ENCODE peak calls at places on chromosomes 13 and 19, in ten cellular contexts. Z, M, Q, I, U, Y, K, F, A and N are unnamed samples.

GRCh38 chr13:22235950-22236290 is 565.0 kb downstream of the FGF9 start:
- DNase-seq in A (no peak), F (no peak), Y (no peak), I (no peak), U (no peak), Q (no peak), M (no peak), K (no peak), Z (no peak), N (no peak)

GRCh38 chr13:30934381-30934780 is 1.9 kb downstream of the TEX26 start:
- DNase-seq in Z (no peak), A (no peak), K (peak; percentile 15), F (no peak), M (no peak), Q (no peak), U (no peak), I (no peak), Y (no peak), N (no peak)

GRCh38 chr13:30720470-30720869 is 14.9 kb upstream of the ALOX5AP start:
- DNase-seq in M (no peak), Z (no peak), Y (no peak), Q (no peak), A (peak; percentile 70), F (no peak), U (no peak), I (no peak), K (no peak), N (peak; percentile 38)

GRCh38 chr19:5641171-5641570 is 18.3 kb downstream of the SAFB start:
- DNase-seq in U (no peak), M (no peak), Q (no peak), I (no peak), A (no peak), F (no peak), Y (no peak), K (no peak), Z (no peak), N (no peak)

GRCh38 chr19:869245-870177 is 10.0 kb downstream of the CFD start:
- DNase-seq in Z (no peak), A (peak; percentile 19), K (peak; percentile 90), U (no peak), I (peak; percentile 96), M (no peak), F (no peak), Q (no peak), Y (no peak), N (no peak)

GRCh38 chr13:30276178-30276577 is 31.2 kb downstream of the KATNAL1 start:
- DNase-seq in U (no peak), A (no peak), K (no peak), M (no peak), Y (no peak), Q (no peak), F (no peak), Z (no peak), I (no peak), N (peak; percentile 41)

GRCh38 chr19:17784201-17785008 is 10.5 kb upstream of the B3GNT3 start:
- DNase-seq in U (peak; percentile 71), M (peak; percentile 57), Y (peak; percentile 79), Z (peak; percentile 11), F (peak; percentile 73), Q (peak; percentile 77), A (peak; percentile 76), K (peak; percentile 76), I (peak; percentile 65), N (peak; percentile 70)

GRCh38 chr13:35471466-35472307 is 4.8 kb downstream of the MAB21L1 start:
- DNase-seq in I (peak; percentile 75), Z (no peak), U (no peak), Y (no peak), M (no peak), F (peak; percentile 59), K (no peak), A (no peak), Q (no peak), N (no peak)

GRCh38 chr19:40465025-40465780 is at the start of gene BLVRB:
- DNase-seq in K (no peak), I (peak; percentile 85), Y (peak; percentile 64), A (peak; percentile 18), M (no peak), F (no peak), U (no peak), Z (no peak), Q (peak; percentile 40), N (no peak)

GRCh38 chr19:12800344-12800732 is 1.3 kb downstream of the PRDX2 start:
- DNase-seq in Q (no peak), A (no peak), M (no peak), I (no peak), K (no peak), U (no peak), Z (no peak), F (no peak), Y (no peak), N (no peak)

GRCh38 chr19:14081797-14082674 is 3.5 kb downstream of the C19orf67 start:
- DNase-seq in Y (peak; percentile 71), M (no peak), A (no peak), F (no peak), Q (no peak), K (peak; percentile 57), I (peak; percentile 30), Z (no peak), U (peak; percentile 48), N (peak; percentile 28)

GRCh38 chr19:33251526-33252090 is 26.0 kb upstream of the SLC7A10 start:
- DNase-seq in Q (no peak), I (no peak), U (no peak), F (no peak), Z (no peak), Y (no peak), M (no peak), A (no peak), K (no peak), N (no peak)

GRCh38 chr13:28544026-28544425 is 49.1 kb upstream of the FLT1 start:
- DNase-seq in F (no peak), K (no peak), Y (no peak), Z (no peak), A (no peak), U (no peak), M (no peak), Q (no peak), I (peak; percentile 77), N (no peak)

GRCh38 chr13:40503966-40504591 is 162.4 kb downstream of the FOXO1 start:
- DNase-seq in F (no peak), A (no peak), Q (no peak), Y (no peak), U (no peak), K (peak; percentile 99), I (peak; percentile 83), Z (no peak), M (no peak), N (no peak)

GRCh38 chr19:41407271-41407670 is 9.7 kb downstream of the BCKDHA start:
- DNase-seq in K (peak; percentile 85), A (peak; percentile 83), F (no peak), Y (no peak), U (no peak), I (no peak), Q (no peak), Z (no peak), M (no peak), N (no peak)

GRCh38 chr19:1001538-1002166 is 1.4 kb downstream of the GRIN3B start:
- DNase-seq in Q (peak; percentile 70), A (peak; percentile 35), Y (peak; percentile 77), I (no peak), U (peak; percentile 76), M (peak; percentile 64), K (peak; percentile 63), Z (no peak), F (peak; percentile 84), N (peak; percentile 62)

GRCh38 chr19:40229484-40229883 is 3.0 kb upstream of the CCNP start:
- DNase-seq in Z (no peak), A (no peak), Y (no peak), I (peak; percentile 68), K (peak; percentile 26), U (no peak), Q (no peak), F (no peak), M (no peak), N (no peak)

GRCh38 chr13:111252449-111253124 is 67.9 kb upstream of the TEX29 start:
- DNase-seq in Q (no peak), I (peak; percentile 38), Y (no peak), U (no peak), Z (no peak), M (no peak), A (no peak), K (no peak), F (no peak), N (no peak)

GRCh38 chr13:20105161-20105689 is 55.6 kb downstream of the GJA3 start:
- DNase-seq in A (no peak), K (no peak), M (no peak), Q (no peak), U (no peak), F (no peak), Z (no peak), Y (no peak), I (no peak), N (no peak)

GRCh38 chr19:49916839-49917733 is 11.9 kb upstream of the ATF5 start:
- DNase-seq in A (peak; percentile 71), U (no peak), M (no peak), I (peak; percentile 19), K (peak; percentile 20), F (no peak), Y (no peak), Q (no peak), Z (no peak), N (no peak)

GRCh38 chr13:23637813-23638212 is 67.6 kb downstream of the TNFRSF19 start:
- DNase-seq in I (no peak), K (no peak), F (peak; percentile 57), Q (no peak), Y (no peak), A (no peak), U (no peak), Z (no peak), M (no peak), N (no peak)

GRCh38 chr19:28596561-28597071 is 616.3 kb downstream of the UQCRFS1 start:
- DNase-seq in Z (no peak), U (no peak), Y (no peak), F (no peak), M (no peak), Q (no peak), A (no peak), K (no peak), I (no peak), N (no peak)

GRCh38 chr13:101706651-101707050 is 254.2 kb downstream of the ITGBL1 start:
- DNase-seq in A (peak; percentile 98), F (no peak), Y (no peak), K (peak; percentile 71), I (peak; percentile 99), Z (no peak), U (peak; percentile 2), M (no peak), Q (peak; percentile 17), N (no peak)

GRCh38 chr13:30113983-30114491 is 193.3 kb downstream of the KATNAL1 start:
- DNase-seq in Y (no peak), Z (no peak), A (no peak), F (peak; percentile 69), K (no peak), U (no peak), I (no peak), Q (no peak), M (no peak), N (no peak)

GRCh38 chr13:52411629-52412028 is 5.7 kb upstream of the THSD1 start:
- DNase-seq in Q (no peak), K (no peak), A (no peak), Z (no peak), Y (no peak), F (no peak), I (peak; percentile 87), M (no peak), U (no peak), N (no peak)

GRCh38 chr13:44273991-44274810 is 99.4 kb upstream of the SERP2 start:
- DNase-seq in K (peak; percentile 56), Q (peak; percentile 84), M (no peak), A (no peak), F (no peak), U (no peak), Z (no peak), Y (no peak), I (peak; percentile 89), N (peak; percentile 75)

GRCh38 chr13:30429721-30430694 is 7.7 kb downstream of the UBE2L5 start:
- DNase-seq in F (no peak), A (no peak), Z (no peak), Q (no peak), K (peak; percentile 83), I (peak; percentile 95), U (peak; percentile 36), Y (no peak), M (no peak), N (no peak)

GRCh38 chr19:18417250-18418033 is 1.8 kb upstream of the SSBP4 start:
- DNase-seq in U (peak; percentile 42), M (no peak), A (peak; percentile 79), F (peak; percentile 87), K (peak; percentile 87), Z (no peak), Y (peak; percentile 64), I (peak; percentile 69), Q (no peak), N (no peak)